ENCODE peak calls at places on chromosome 18, in seven cellular contexts. U is GM12892; T is hippocampal formation; H is dorsolateral prefrontal cortex; J is GOT3; O is stimulated activated CD8-positive, alpha-beta memory T cell treated with anti-CD3 and anti-CD28 coated beads, Interleukin-15, amount 100 ng/mL, for 1 hour; W is endothelial cell. I is an unnamed sample.

GRCh38 chr18:63099848-63100625 is 219.5 kb downstream of the BCL2 start:
- DNase-seq in U (no peak), T (no peak), H (no peak), J (no peak), O (no peak), W (no peak), I (no peak)

GRCh38 chr18:56873441-56874140 is 222.4 kb downstream of the WDR7 start:
- DNase-seq in U (no peak), T (peak), H (no peak), J (no peak), O (no peak), W (peak), I (peak)

GRCh38 chr18:5197032-5197434 is at the start of gene AKAIN1:
- DNase-seq in U (no peak), T (no peak), H (peak), J (no peak), O (no peak), W (peak), I (peak)

GRCh38 chr18:1585881-1586488 is 681.3 kb downstream of the ADCYAP1 start:
- DNase-seq in U (no peak), T (peak), H (no peak), J (no peak), O (no peak), W (no peak), I (no peak)

GRCh38 chr18:75691483-75691882 is 264.0 kb upstream of the SMIM21 start:
- DNase-seq in U (no peak), T (no peak), H (no peak), J (no peak), O (no peak), W (no peak), I (no peak)

GRCh38 chr18:9215221-9215933 is 78.8 kb downstream of the ANKRD12 start:
- DNase-seq in U (no peak), T (no peak), H (no peak), J (no peak), O (no peak), W (no peak), I (no peak)

GRCh38 chr18:78031991-78032390 is 782.3 kb downstream of the GALR1 start:
- DNase-seq in U (no peak), T (no peak), H (no peak), J (no peak), O (no peak), W (no peak), I (no peak)

GRCh38 chr18:46715062-46715461 is 41.8 kb downstream of the ST8SIA5 start:
- DNase-seq in U (no peak), T (no peak), H (no peak), J (no peak), O (no peak), W (no peak), I (no peak)

GRCh38 chr18:73487956-73488355 is 620.2 kb upstream of the NETO1 start:
- DNase-seq in U (no peak), T (no peak), H (no peak), J (no peak), O (no peak), W (no peak), I (no peak)

GRCh38 chr18:56789004-56789888 is 138.1 kb downstream of the WDR7 start:
- DNase-seq in U (no peak), T (no peak), H (no peak), J (no peak), O (no peak), W (peak), I (no peak)

GRCh38 chr18:74731097-74731496 is 133.4 kb downstream of the ZNF407 start:
- DNase-seq in U (no peak), T (no peak), H (no peak), J (no peak), O (no peak), W (no peak), I (no peak)

GRCh38 chr18:62131305-62131909 is 55.4 kb downstream of the PIGN start:
- DNase-seq in U (peak), T (peak), H (no peak), J (no peak), O (peak), W (peak), I (no peak)

GRCh38 chr18:23459530-23459921 is 6.4 kb downstream of the RIOK3 start:
- DNase-seq in U (no peak), T (no peak), H (no peak), J (no peak), O (no peak), W (no peak), I (no peak)

GRCh38 chr18:24465491-24465890 is 5.1 kb downstream of the HRH4 start:
- DNase-seq in U (no peak), T (no peak), H (no peak), J (no peak), O (no peak), W (no peak), I (no peak)

GRCh38 chr18:38047820-38048219 is 482.2 kb upstream of the CELF4 start:
- DNase-seq in U (no peak), T (no peak), H (no peak), J (no peak), O (no peak), W (no peak), I (no peak)

GRCh38 chr18:4181882-4182568 is 273.1 kb downstream of the DLGAP1 start:
- DNase-seq in U (no peak), T (no peak), H (no peak), J (no peak), O (no peak), W (peak), I (no peak)

GRCh38 chr18:48928787-48929186 is 22.0 kb downstream of the SMAD7 start:
- DNase-seq in U (peak), T (peak), H (peak), J (no peak), O (peak), W (no peak), I (no peak)

GRCh38 chr18:37483984-37484892 is 81.4 kb downstream of the CELF4 start:
- DNase-seq in U (no peak), T (no peak), H (no peak), J (no peak), O (no peak), W (no peak), I (no peak)

GRCh38 chr18:56255381-56255780 is 383.0 kb downstream of the TXNL1 start:
- DNase-seq in U (no peak), T (no peak), H (no peak), J (no peak), O (no peak), W (no peak), I (no peak)

GRCh38 chr18:68791801-68792200 is 6.1 kb upstream of the CCDC102B start:
- DNase-seq in U (no peak), T (no peak), H (no peak), J (no peak), O (no peak), W (no peak), I (no peak)

GRCh38 chr18:61435064-61435652 is 101.9 kb downstream of the CDH20 start:
- DNase-seq in U (no peak), T (no peak), H (no peak), J (no peak), O (no peak), W (peak), I (no peak)

GRCh38 chr18:58758606-58759005 is 87.3 kb downstream of the MALT1 start:
- DNase-seq in U (no peak), T (no peak), H (no peak), J (no peak), O (no peak), W (no peak), I (no peak)

GRCh38 chr18:79402977-79403722 is 7.4 kb downstream of the NFATC1 start:
- DNase-seq in U (no peak), T (peak), H (peak), J (no peak), O (no peak), W (peak), I (no peak)

GRCh38 chr18:9109523-9109922 is 7.0 kb downstream of the NDUFV2 start:
- DNase-seq in U (no peak), T (no peak), H (no peak), J (no peak), O (no peak), W (no peak), I (no peak)

I was measured in ecto neural progenitor cell.